ENCODE peak calls at places on chromosomes 4 and X, in five cellular contexts. One of them, this sample, is unnamed.

GRCh38 chr4:68348577-68348976 is 1.3 kb downstream of the YTHDC1 start:
- DNase-seq in uterus: no peak
- DNase-seq in aorta: no peak
- DNase-seq in cardiac muscle cell: no peak
- DNase-seq in GM23248: peak; percentile 26
- DNase-seq in this sample: no peak

GRCh38 chrX:2631743-2632532 is 59.2 kb upstream of the CD99 start:
- DNase-seq in cardiac muscle cell: no peak
- DNase-seq in GM23248: no peak
- DNase-seq in aorta: no peak
- DNase-seq in uterus: no peak
- DNase-seq in this sample: no peak

GRCh38 chrX:110665636-110666035 is 130.0 kb downstream of the CHRDL1 start:
- DNase-seq in uterus: no peak
- DNase-seq in cardiac muscle cell: peak; percentile 68
- DNase-seq in GM23248: peak; percentile 58
- DNase-seq in aorta: no peak
- DNase-seq in this sample: peak; percentile 63

GRCh38 chrX:23100826-23101225 is 101.1 kb downstream of the DDX53 start:
- DNase-seq in GM23248: no peak
- DNase-seq in uterus: no peak
- DNase-seq in aorta: no peak
- DNase-seq in cardiac muscle cell: no peak
- DNase-seq in this sample: no peak

GRCh38 chr4:8582941-8583654 is 2.9 kb downstream of the GPR78 start:
- DNase-seq in GM23248: no peak
- DNase-seq in uterus: no peak
- DNase-seq in cardiac muscle cell: no peak
- DNase-seq in aorta: no peak
- DNase-seq in this sample: no peak

GRCh38 chr4:160372390-160372789 is 1269.5 kb downstream of the RAPGEF2 start:
- DNase-seq in GM23248: no peak
- DNase-seq in uterus: no peak
- DNase-seq in cardiac muscle cell: no peak
- DNase-seq in aorta: no peak
- DNase-seq in this sample: no peak

GRCh38 chrX:105636667-105637066 is 185.7 kb upstream of the NRK start:
- DNase-seq in uterus: no peak
- DNase-seq in aorta: no peak
- DNase-seq in GM23248: no peak
- DNase-seq in cardiac muscle cell: no peak
- DNase-seq in this sample: no peak

GRCh38 chr4:39255266-39255665 is 72.9 kb downstream of the WDR19 start:
- DNase-seq in GM23248: peak; percentile 48
- DNase-seq in uterus: no peak
- DNase-seq in cardiac muscle cell: no peak
- DNase-seq in aorta: no peak
- DNase-seq in this sample: no peak

GRCh38 chrX:25020391-25021131 is 4.8 kb upstream of the ARX start:
- DNase-seq in cardiac muscle cell: peak; percentile 72
- DNase-seq in GM23248: no peak
- DNase-seq in aorta: no peak
- DNase-seq in uterus: no peak
- DNase-seq in this sample: no peak

GRCh38 chrX:119655125-119655524 is 37.8 kb downstream of the SEPTIN6 start:
- DNase-seq in GM23248: peak; percentile 87
- DNase-seq in aorta: no peak
- DNase-seq in cardiac muscle cell: no peak
- DNase-seq in uterus: peak; percentile 59
- DNase-seq in this sample: no peak

GRCh38 chr4:48801739-48802138 is 21.7 kb upstream of the FRYL start:
- DNase-seq in GM23248: no peak
- DNase-seq in cardiac muscle cell: no peak
- DNase-seq in aorta: no peak
- DNase-seq in uterus: no peak
- DNase-seq in this sample: no peak

GRCh38 chr4:153619811-153620210 is 64.3 kb upstream of the TLR2 start:
- DNase-seq in uterus: no peak
- DNase-seq in cardiac muscle cell: no peak
- DNase-seq in aorta: no peak
- DNase-seq in GM23248: no peak
- DNase-seq in this sample: no peak

GRCh38 chr4:139455187-139455586 is 1.3 kb downstream of the RAB33B start:
- DNase-seq in aorta: no peak
- DNase-seq in uterus: no peak
- DNase-seq in GM23248: no peak
- DNase-seq in cardiac muscle cell: no peak
- DNase-seq in this sample: no peak

GRCh38 chr4:17781072-17781830 is at the start of gene FAM184B:
- DNase-seq in uterus: no peak
- DNase-seq in cardiac muscle cell: peak; percentile 29
- DNase-seq in aorta: peak; percentile 45
- DNase-seq in GM23248: peak; percentile 42
- DNase-seq in this sample: peak; percentile 66

GRCh38 chr4:143397335-143397734 is 60.7 kb downstream of the GAB1 start:
- DNase-seq in GM23248: peak; percentile 65
- DNase-seq in uterus: no peak
- DNase-seq in aorta: no peak
- DNase-seq in cardiac muscle cell: no peak
- DNase-seq in this sample: no peak

GRCh38 chrX:153825042-153825441 is 5.3 kb downstream of the PDZD4 start:
- DNase-seq in aorta: no peak
- DNase-seq in cardiac muscle cell: no peak
- DNase-seq in uterus: no peak
- DNase-seq in GM23248: no peak
- DNase-seq in this sample: no peak

GRCh38 chr4:176587920-176588319 is 204.8 kb downstream of the VEGFC start:
- DNase-seq in aorta: no peak
- DNase-seq in uterus: no peak
- DNase-seq in GM23248: peak; percentile 88
- DNase-seq in cardiac muscle cell: no peak
- DNase-seq in this sample: no peak

GRCh38 chrX:115337735-115338134 is 48.2 kb downstream of the LUZP4 start:
- DNase-seq in cardiac muscle cell: no peak
- DNase-seq in uterus: peak; percentile 61
- DNase-seq in GM23248: peak; percentile 80
- DNase-seq in aorta: peak; percentile 50
- DNase-seq in this sample: no peak

GRCh38 chr4:157012781-157013180 is 41.2 kb upstream of the PDGFC start:
- DNase-seq in uterus: no peak
- DNase-seq in GM23248: peak; percentile 69
- DNase-seq in cardiac muscle cell: no peak
- DNase-seq in aorta: no peak
- DNase-seq in this sample: no peak

GRCh38 chrX:119272882-119273806 is 37.1 kb downstream of the PGRMC1 start:
- DNase-seq in aorta: peak; percentile 62
- DNase-seq in uterus: no peak
- DNase-seq in cardiac muscle cell: peak; percentile 29
- DNase-seq in GM23248: peak; percentile 56
- DNase-seq in this sample: peak; percentile 58

GRCh38 chrX:69025802-69026301 is 139.4 kb downstream of the PJA1 start:
- DNase-seq in uterus: no peak
- DNase-seq in aorta: no peak
- DNase-seq in GM23248: peak; percentile 28
- DNase-seq in cardiac muscle cell: no peak
- DNase-seq in this sample: no peak

GRCh38 chr4:90883519-90883918 is 756.3 kb downstream of the CCSER1 start:
- DNase-seq in uterus: no peak
- DNase-seq in GM23248: no peak
- DNase-seq in aorta: no peak
- DNase-seq in cardiac muscle cell: no peak
- DNase-seq in this sample: no peak

GRCh38 chr4:140637836-140638235 is 69.1 kb upstream of the UCP1 start:
- DNase-seq in cardiac muscle cell: peak; percentile 40
- DNase-seq in uterus: no peak
- DNase-seq in aorta: no peak
- DNase-seq in GM23248: peak; percentile 45
- DNase-seq in this sample: no peak

GRCh38 chr4:140726776-140727500 is 29.2 kb downstream of the TBC1D9 start:
- DNase-seq in GM23248: peak; percentile 4
- DNase-seq in uterus: no peak
- DNase-seq in cardiac muscle cell: no peak
- DNase-seq in aorta: no peak
- DNase-seq in this sample: no peak

GRCh38 chr4:83285022-83285387 is 407 bp upstream of the COQ2 start:
- DNase-seq in uterus: no peak
- DNase-seq in aorta: no peak
- DNase-seq in GM23248: peak; percentile 77
- DNase-seq in cardiac muscle cell: peak; percentile 7
- DNase-seq in this sample: no peak

GRCh38 chr4:43457866-43458265 is 565.4 kb downstream of the GRXCR1 start:
- DNase-seq in GM23248: peak; percentile 3
- DNase-seq in uterus: no peak
- DNase-seq in aorta: no peak
- DNase-seq in cardiac muscle cell: no peak
- DNase-seq in this sample: no peak

GRCh38 chrX:56783996-56784620 is 55.1 kb downstream of the NBDY start:
- DNase-seq in aorta: peak; percentile 33
- DNase-seq in GM23248: no peak
- DNase-seq in uterus: no peak
- DNase-seq in cardiac muscle cell: no peak
- DNase-seq in this sample: peak; percentile 5

GRCh38 chrX:56782362-56782761 is 53.3 kb downstream of the NBDY start:
- DNase-seq in GM23248: peak; percentile 5
- DNase-seq in aorta: no peak
- DNase-seq in cardiac muscle cell: no peak
- DNase-seq in uterus: no peak
- DNase-seq in this sample: no peak

GRCh38 chrX:56784666-56785065 is 55.6 kb downstream of the NBDY start:
- DNase-seq in aorta: peak; percentile 6
- DNase-seq in uterus: no peak
- DNase-seq in cardiac muscle cell: no peak
- DNase-seq in GM23248: no peak
- DNase-seq in this sample: peak; percentile 2

GRCh38 chrX:56783450-56783831 is 54.4 kb downstream of the NBDY start:
- DNase-seq in aorta: peak; percentile 90
- DNase-seq in GM23248: no peak
- DNase-seq in cardiac muscle cell: no peak
- DNase-seq in uterus: peak; percentile 87
- DNase-seq in this sample: no peak

DNA sequence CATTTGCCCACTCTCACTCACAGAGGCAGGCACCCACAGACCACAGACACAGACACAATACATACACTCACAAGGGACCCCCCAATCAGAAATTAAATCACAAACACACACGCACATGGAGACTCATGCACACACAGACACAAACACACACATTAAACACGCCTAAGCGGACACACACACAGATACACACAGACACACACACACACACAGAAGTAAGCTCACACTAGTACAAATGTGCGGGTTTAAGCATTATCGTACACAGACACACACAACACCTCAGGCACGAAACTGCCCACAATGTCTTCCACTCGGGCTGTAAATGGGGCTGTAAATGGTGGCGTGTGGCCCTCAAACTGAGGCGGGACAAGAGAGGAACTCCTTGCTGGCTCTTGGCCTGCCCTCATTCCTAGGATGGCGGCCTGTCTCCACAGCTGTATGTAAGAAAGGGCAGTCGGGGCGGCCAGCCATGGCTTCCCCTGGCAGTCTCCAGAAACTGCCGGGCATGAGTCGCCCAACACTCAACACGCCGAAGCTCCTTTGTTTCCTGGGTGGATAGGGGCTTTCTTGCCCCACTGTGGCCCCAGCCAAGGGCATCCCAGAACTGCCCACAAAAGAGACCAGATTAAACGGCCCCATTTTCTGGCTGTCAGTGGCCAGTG is 53.9 kb downstream of the NBDY start:
- DNase-seq in aorta: peak; percentile 67
- DNase-seq in cardiac muscle cell: no peak
- DNase-seq in GM23248: no peak
- DNase-seq in uterus: no peak
- DNase-seq in this sample: no peak
- H3K4me3 ChIP-seq in aorta: no peak overlapping the region
- H3K4me3 ChIP-seq in cardiac muscle cell: no peak overlapping the region
- H3K4me3 ChIP-seq in GM23248: no peak overlapping the region
- H3K4me3 ChIP-seq in uterus: peak overlapping the region; percentile 28
- H3K4me3 ChIP-seq in this sample: no peak overlapping the region

GRCh38 chr4:6555519-6555918 is 19.5 kb upstream of the MAN2B2 start:
- DNase-seq in GM23248: no peak
- DNase-seq in cardiac muscle cell: no peak
- DNase-seq in aorta: no peak
- DNase-seq in uterus: no peak
- DNase-seq in this sample: no peak
- H3K36me3 ChIP-seq in GM23248: no peaks in the 10 kb centered on the region
- H3K36me3 ChIP-seq in cardiac muscle cell: no peaks in the 10 kb centered on the region
- H3K36me3 ChIP-seq in aorta: no peaks in the 10 kb centered on the region
- H3K36me3 ChIP-seq in uterus: no peaks in the 10 kb centered on the region
- H3K36me3 ChIP-seq in this sample: no peaks in the 10 kb centered on the region

GRCh38 chr4:59553063-59553738 is 1646.9 kb upstream of the ADGRL3 start:
- DNase-seq in aorta: no peak
- DNase-seq in cardiac muscle cell: no peak
- DNase-seq in uterus: no peak
- DNase-seq in GM23248: peak; percentile 0
- DNase-seq in this sample: no peak

GRCh38 chr4:59553739-59554126 is 1646.4 kb upstream of the ADGRL3 start:
- DNase-seq in uterus: no peak
- DNase-seq in cardiac muscle cell: no peak
- DNase-seq in GM23248: peak; percentile 3
- DNase-seq in aorta: no peak
- DNase-seq in this sample: no peak
- H3K4me3 ChIP-seq in uterus: no peak overlapping the region
- H3K4me3 ChIP-seq in cardiac muscle cell: no peak overlapping the region
- H3K4me3 ChIP-seq in GM23248: no peak overlapping the region
- H3K4me3 ChIP-seq in aorta: peak overlapping the region; percentile 40
- H3K4me3 ChIP-seq in this sample: peak overlapping the region; percentile 15

GRCh38 chrX:1390621-1391369 is 1.1 kb downstream of the SLC25A6 start:
- DNase-seq in uterus: no peak
- DNase-seq in aorta: peak; percentile 50
- DNase-seq in GM23248: peak; percentile 38
- DNase-seq in cardiac muscle cell: no peak
- DNase-seq in this sample: peak; percentile 58
- H3K36me3 ChIP-seq in uterus: no peaks in the 10 kb centered on the region
- H3K36me3 ChIP-seq in aorta: no peaks in the 10 kb centered on the region
- H3K36me3 ChIP-seq in GM23248: peaks cover 17% of the 10 kb centered on the region
- H3K36me3 ChIP-seq in cardiac muscle cell: peaks cover 43% of the 10 kb centered on the region
- H3K36me3 ChIP-seq in this sample: peaks cover 47% of the 10 kb centered on the region

DNA sequence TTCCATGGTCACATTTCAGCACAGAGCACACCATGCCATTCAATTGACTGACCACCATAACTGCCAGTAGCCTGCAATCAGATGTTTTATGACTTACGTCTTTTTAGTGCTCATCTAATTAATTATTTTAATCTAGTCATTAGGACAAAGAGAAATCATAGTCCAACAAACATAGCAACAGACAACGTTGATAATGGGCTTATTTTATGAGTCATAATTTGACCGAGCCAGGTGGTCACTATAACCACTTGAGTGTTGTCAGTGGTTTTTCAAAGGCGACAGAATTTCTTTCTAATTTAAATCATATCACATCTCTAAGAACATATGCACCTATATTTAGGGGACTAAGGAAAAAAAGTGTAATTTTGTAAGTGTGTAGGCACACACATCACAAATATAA is 1.9 kb downstream of the SEC24D start:
- DNase-seq in cardiac muscle cell: no peak
- DNase-seq in uterus: no peak
- DNase-seq in aorta: no peak
- DNase-seq in GM23248: no peak
- DNase-seq in this sample: no peak
- H3K4me3 ChIP-seq in cardiac muscle cell: no peak overlapping the region
- H3K4me3 ChIP-seq in uterus: peak overlapping the region; percentile 98
- H3K4me3 ChIP-seq in aorta: no peak overlapping the region
- H3K4me3 ChIP-seq in GM23248: peak overlapping the region; percentile 99
- H3K4me3 ChIP-seq in this sample: peak overlapping the region; percentile 74

This sample was measured in upper lobe of right lung.